ENCODE peak calls at places on chromosomes 2 and 18, in four cellular contexts. One of them, this sample, is unnamed.

GRCh38 chr2:125643128-125643527 is 1012.8 kb upstream of the GYPC start:
- DNase-seq in IMR-90: no peak
- DNase-seq in GM12878: peak
- DNase-seq in K562: no peak
- DNase-seq in this sample: no peak

GRCh38 chr2:205024822-205025518 is 479.7 kb downstream of the PARD3B start:
- DNase-seq in GM12878: no peak
- DNase-seq in K562: peak
- DNase-seq in IMR-90: peak
- DNase-seq in this sample: no peak

GRCh38 chr2:31318360-31319336 is 84.7 kb downstream of the EHD3 start:
- DNase-seq in GM12878: peak
- DNase-seq in K562: no peak
- DNase-seq in IMR-90: peak
- DNase-seq in this sample: no peak

GRCh38 chr18:76487076-76487475 is 8.0 kb downstream of the ZNF516 start:
- DNase-seq in GM12878: no peak
- DNase-seq in IMR-90: peak
- DNase-seq in K562: no peak
- DNase-seq in this sample: no peak

GRCh38 chr2:24617431-24617830 is 126.4 kb downstream of the NCOA1 start:
- DNase-seq in K562: no peak
- DNase-seq in IMR-90: no peak
- DNase-seq in GM12878: no peak
- DNase-seq in this sample: no peak

GRCh38 chr2:67503066-67503795 is 106.1 kb downstream of the ETAA1 start:
- DNase-seq in GM12878: no peak
- DNase-seq in IMR-90: peak
- DNase-seq in K562: no peak
- DNase-seq in this sample: no peak

GRCh38 chr18:49730951-49731391 is 82.4 kb downstream of the ACAA2 start:
- DNase-seq in GM12878: no peak
- DNase-seq in IMR-90: no peak
- DNase-seq in K562: no peak
- DNase-seq in this sample: no peak

GRCh38 chr2:10523406-10524189 is 75.5 kb upstream of the ODC1 start:
- DNase-seq in GM12878: no peak
- DNase-seq in K562: no peak
- DNase-seq in IMR-90: no peak
- DNase-seq in this sample: no peak

GRCh38 chr18:45783097-45784075 is 42.1 kb upstream of the SIGLEC15 start:
- DNase-seq in K562: no peak
- DNase-seq in GM12878: no peak
- DNase-seq in IMR-90: peak
- DNase-seq in this sample: no peak

GRCh38 chr18:74596959-74597661 is 560 bp upstream of the ZNF407 start:
- DNase-seq in K562: peak
- DNase-seq in IMR-90: peak
- DNase-seq in GM12878: no peak
- DNase-seq in this sample: no peak

GRCh38 chr2:148814143-148814852 is 60.7 kb upstream of the KIF5C start:
- DNase-seq in IMR-90: peak
- DNase-seq in K562: no peak
- DNase-seq in GM12878: no peak
- DNase-seq in this sample: no peak

GRCh38 chr2:4221845-4222244 is 518.5 kb downstream of the DCDC2C start:
- DNase-seq in GM12878: no peak
- DNase-seq in K562: no peak
- DNase-seq in IMR-90: no peak
- DNase-seq in this sample: no peak

GRCh38 chr2:201358684-201359083 is 1.5 kb upstream of the FLACC1 start:
- DNase-seq in IMR-90: peak
- DNase-seq in GM12878: no peak
- DNase-seq in K562: no peak
- DNase-seq in this sample: no peak

GRCh38 chr18:1522249-1522615 is 617.6 kb downstream of the ADCYAP1 start:
- DNase-seq in K562: no peak
- DNase-seq in IMR-90: no peak
- DNase-seq in GM12878: no peak
- DNase-seq in this sample: no peak

GRCh38 chr18:3281456-3282400 is 19.8 kb downstream of the MYL12B start:
- DNase-seq in K562: peak
- DNase-seq in IMR-90: peak
- DNase-seq in GM12878: no peak
- DNase-seq in this sample: no peak

GRCh38 chr2:85888745-85889647 is at the start of gene ST3GAL5:
- DNase-seq in GM12878: peak
- DNase-seq in K562: peak
- DNase-seq in IMR-90: peak
- DNase-seq in this sample: peak

GRCh38 chr18:48675912-48676311 is 137.1 kb downstream of the CTIF start:
- DNase-seq in IMR-90: no peak
- DNase-seq in K562: no peak
- DNase-seq in GM12878: no peak
- DNase-seq in this sample: no peak

GRCh38 chr2:109295070-109295780 is 166.2 kb downstream of the SH3RF3 start:
- DNase-seq in GM12878: no peak
- DNase-seq in IMR-90: no peak
- DNase-seq in K562: no peak
- DNase-seq in this sample: no peak

GRCh38 chr2:3323360-3324035 is 54.1 kb downstream of the EIPR1 start:
- DNase-seq in GM12878: no peak
- DNase-seq in K562: no peak
- DNase-seq in IMR-90: no peak
- DNase-seq in this sample: no peak

GRCh38 chr2:160407393-160408204 is 86.0 kb downstream of the RBMS1 start:
- DNase-seq in K562: peak
- DNase-seq in GM12878: no peak
- DNase-seq in IMR-90: peak
- DNase-seq in this sample: no peak

GRCh38 chr2:25951071-25951547 is 31.2 kb downstream of the KIF3C start:
- DNase-seq in GM12878: peak
- DNase-seq in IMR-90: peak
- DNase-seq in K562: peak
- DNase-seq in this sample: peak

GRCh38 chr18:11983592-11983991 is 2.3 kb downstream of the IMPA2 start:
- DNase-seq in IMR-90: no peak
- DNase-seq in GM12878: no peak
- DNase-seq in K562: no peak
- DNase-seq in this sample: no peak

GRCh38 chr2:2904721-2905340 is 472.8 kb downstream of the EIPR1 start:
- DNase-seq in IMR-90: no peak
- DNase-seq in K562: no peak
- DNase-seq in GM12878: no peak
- DNase-seq in this sample: no peak

DNA sequence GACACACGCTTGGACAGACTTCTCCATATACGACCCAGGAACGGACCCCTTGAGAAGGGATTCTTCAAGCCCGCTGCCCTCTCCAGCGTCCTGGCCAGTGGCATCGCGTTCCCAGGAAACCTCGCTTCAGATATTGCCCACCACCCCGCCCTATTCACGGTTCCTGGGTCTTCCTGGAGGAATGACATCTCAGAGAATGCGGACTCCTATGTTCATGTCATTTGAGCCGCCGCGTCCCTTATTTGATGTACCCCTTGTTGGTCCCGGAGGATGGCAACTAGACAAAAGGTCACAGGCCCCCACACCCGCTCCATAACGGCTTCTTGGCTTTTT is 588 bp upstream of the CCDC93 start:
- DNase-seq in K562: no peak
- DNase-seq in GM12878: no peak
- DNase-seq in IMR-90: no peak
- DNase-seq in this sample: no peak
- TF ChIP-seq CHD1 in K562: no peak
- TF ChIP-seq CHD1 in GM12878: no peak
- TF ChIP-seq CHD1 in IMR-90: no peak
- TF ChIP-seq CHD1 in this sample: no peak

GRCh38 chr2:101152195-101153076 is 1.3 kb upstream of the TBC1D8 start:
- DNase-seq in GM12878: peak
- DNase-seq in K562: no peak
- DNase-seq in IMR-90: peak
- DNase-seq in this sample: no peak
- TF ChIP-seq CHD1 in GM12878: no peak
- TF ChIP-seq CHD1 in K562: no peak
- TF ChIP-seq CHD1 in IMR-90: no peak
- TF ChIP-seq CHD1 in this sample: no peak

DNA sequence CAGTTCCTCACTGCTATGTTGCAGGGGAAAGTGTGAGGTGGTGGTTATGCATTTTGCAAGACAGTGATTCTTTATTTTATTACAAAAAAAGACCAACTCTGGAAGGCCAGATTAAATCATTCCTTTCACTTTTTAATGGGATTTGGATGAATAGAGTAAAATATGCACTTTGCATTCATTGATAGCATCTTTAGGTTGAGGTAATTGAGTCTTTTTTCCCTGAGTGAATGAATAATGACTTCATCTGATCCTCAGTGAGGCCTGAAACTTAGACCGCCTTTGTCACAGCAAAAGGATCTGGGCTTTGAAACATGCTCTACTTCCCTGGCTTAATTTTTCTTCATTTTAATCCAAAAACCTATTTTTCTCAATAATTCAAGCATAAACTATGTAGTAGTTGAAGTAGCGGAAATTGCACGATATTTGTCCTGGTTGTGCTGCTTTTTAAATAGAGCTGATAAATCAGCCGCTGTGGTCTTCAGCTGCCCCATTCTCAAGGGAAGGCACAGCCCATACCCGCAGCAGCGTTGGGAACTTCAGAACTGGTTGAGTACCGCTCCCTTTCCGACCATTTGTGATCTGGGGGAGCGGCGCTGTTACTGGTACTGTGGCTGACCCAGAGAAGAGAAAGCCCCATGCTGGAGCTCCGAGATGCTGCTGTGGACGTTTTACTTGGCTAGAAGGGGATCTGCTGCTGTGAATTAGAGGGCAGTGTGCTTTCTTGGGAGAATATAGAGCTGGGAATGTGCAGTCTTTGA is 145.3 kb upstream of the NFATC1 start:
- DNase-seq in IMR-90: no peak
- DNase-seq in K562: no peak
- DNase-seq in GM12878: no peak
- DNase-seq in this sample: no peak
- TF ChIP-seq CHD1 in IMR-90: no peak
- TF ChIP-seq CHD1 in K562: no peak
- TF ChIP-seq CHD1 in GM12878: no peak
- TF ChIP-seq CHD1 in this sample: no peak

GRCh38 chr2:42372474-42372787 is 11.4 kb upstream of the COX7A2L start:
- DNase-seq in GM12878: no peak
- DNase-seq in IMR-90: no peak
- DNase-seq in K562: no peak
- DNase-seq in this sample: no peak

GRCh38 chr2:42368817-42369550 is 8.0 kb upstream of the COX7A2L start:
- DNase-seq in K562: no peak
- DNase-seq in IMR-90: no peak
- DNase-seq in GM12878: no peak
- DNase-seq in this sample: no peak

GRCh38 chr2:42369551-42370229 is 8.7 kb upstream of the COX7A2L start:
- DNase-seq in IMR-90: no peak
- DNase-seq in K562: no peak
- DNase-seq in GM12878: no peak
- DNase-seq in this sample: no peak

GRCh38 chr2:42371621-42372473 is 10.8 kb upstream of the COX7A2L start:
- DNase-seq in GM12878: no peak
- DNase-seq in IMR-90: no peak
- DNase-seq in K562: no peak
- DNase-seq in this sample: no peak

GRCh38 chr2:42372801-42373200 is 11.8 kb upstream of the COX7A2L start:
- DNase-seq in GM12878: no peak
- DNase-seq in K562: no peak
- DNase-seq in IMR-90: no peak
- DNase-seq in this sample: no peak
- TF ChIP-seq CHD1 in GM12878: no peak
- TF ChIP-seq CHD1 in K562: no peak
- TF ChIP-seq CHD1 in IMR-90: no peak
- TF ChIP-seq CHD1 in this sample: no peak

DNA sequence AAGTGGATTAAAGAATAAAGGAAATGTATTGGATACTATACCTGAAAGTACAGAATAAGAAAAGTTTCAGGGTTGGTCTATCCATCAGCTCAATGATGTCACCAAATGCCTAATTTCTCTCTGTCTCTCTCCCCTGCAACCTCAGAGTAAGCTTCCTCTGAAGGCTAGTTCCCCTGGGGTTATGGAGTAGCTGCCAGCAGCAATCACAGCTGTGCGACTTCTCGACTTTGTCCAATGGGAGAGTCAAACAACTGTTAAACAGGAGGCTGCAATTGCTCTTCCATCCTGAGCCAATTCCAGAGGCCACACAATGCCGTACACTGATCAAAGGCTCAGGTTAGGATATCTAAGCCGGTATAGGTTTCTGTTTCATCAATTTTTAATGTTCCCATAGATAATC is 95.3 kb upstream of the FANCL start:
- DNase-seq in IMR-90: no peak
- DNase-seq in K562: no peak
- DNase-seq in GM12878: no peak
- DNase-seq in this sample: no peak
- TF ChIP-seq CHD1 in IMR-90: no peak
- TF ChIP-seq CHD1 in K562: no peak
- TF ChIP-seq CHD1 in GM12878: no peak
- TF ChIP-seq CHD1 in this sample: no peak

DNA sequence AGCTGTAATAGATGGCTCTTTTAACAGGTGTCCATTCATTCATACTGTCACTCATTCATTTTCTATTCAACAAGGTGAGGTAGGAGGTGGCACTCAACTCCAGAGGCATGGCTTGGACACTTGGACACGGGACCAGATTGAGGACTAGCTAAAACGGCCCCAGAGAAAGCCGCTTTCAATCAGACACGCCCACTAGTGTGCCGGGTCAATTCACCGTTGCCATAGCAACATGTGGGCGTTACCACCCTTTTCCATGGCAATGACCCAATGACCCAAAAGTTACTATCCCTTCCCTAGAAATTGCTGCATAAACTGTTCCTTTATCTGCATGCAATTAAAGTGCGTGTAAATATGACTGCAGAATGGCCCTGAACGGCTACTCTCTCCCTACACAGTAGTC is 49.2 kb upstream of the LGALSL start:
- DNase-seq in IMR-90: no peak
- DNase-seq in K562: peak
- DNase-seq in GM12878: no peak
- DNase-seq in this sample: no peak
- TF ChIP-seq CHD1 in IMR-90: no peak
- TF ChIP-seq CHD1 in K562: no peak
- TF ChIP-seq CHD1 in GM12878: no peak
- TF ChIP-seq CHD1 in this sample: no peak

This sample was measured in H1.